ENCODE peak calls at places on chromosome 1, in nine cellular contexts. D is A549, N is OCI-LY7, P is foreskin fibroblast, U is fibroblast of lung, Q is cardiac fibroblast, O is pancreas, W is ovary, S is lung. B is an unnamed sample.
A peak's percentile ranks its signal among the peaks of the same experiment; 100 is the strongest.

GRCh38 chr1:179550753-179551682 is 24.7 kb downstream of the NPHS2 start:
- DNase-seq in D (no peak), N (no peak), P (peak; percentile 48), U (peak; percentile 40), Q (peak; percentile 65), O (no peak), W (no peak), S (no peak), B (no peak)

GRCh38 chr1:210144736-210145135 is 87.9 kb upstream of the SERTAD4 start:
- DNase-seq in D (no peak), N (no peak), P (peak; percentile 38), U (peak; percentile 22), Q (no peak), O (no peak), W (no peak), S (no peak), B (no peak)

GRCh38 chr1:88194542-88194941 is 489.5 kb upstream of the PKN2 start:
- DNase-seq in D (no peak), N (no peak), P (no peak), U (no peak), Q (no peak), O (no peak), W (no peak), S (no peak), B (no peak)

GRCh38 chr1:174074757-174075156 is 52.6 kb upstream of the RC3H1 start:
- DNase-seq in D (no peak), N (peak; percentile 36), P (peak; percentile 53), U (peak; percentile 30), Q (peak; percentile 55), O (no peak), W (no peak), S (no peak), B (peak; percentile 11)

GRCh38 chr1:112735752-112736151 is 20.6 kb upstream of the PPM1J start:
- DNase-seq in D (peak; percentile 28), N (no peak), P (peak; percentile 85), U (peak; percentile 92), Q (peak; percentile 33), O (no peak), W (no peak), S (no peak), B (peak; percentile 5)

GRCh38 chr1:180218806-180219765 is 11.0 kb upstream of the LHX4 start:
- DNase-seq in D (no peak), N (no peak), P (no peak), U (no peak), Q (no peak), O (no peak), W (no peak), S (no peak), B (no peak)

GRCh38 chr1:87473203-87473661 is 144.6 kb downstream of the LMO4 start:
- DNase-seq in D (no peak), N (no peak), P (no peak), U (peak; percentile 37), Q (peak; percentile 5), O (no peak), W (no peak), S (no peak), B (no peak)

GRCh38 chr1:43199093-43199726 is 27.1 kb downstream of the CFAP57 start:
- DNase-seq in D (no peak), N (no peak), P (no peak), U (no peak), Q (no peak), O (no peak), W (no peak), S (peak; percentile 21), B (no peak)

GRCh38 chr1:52911541-52911940 is 10.0 kb downstream of the ECHDC2 start:
- DNase-seq in D (no peak), N (no peak), P (no peak), U (no peak), Q (no peak), O (no peak), W (no peak), S (no peak), B (no peak)

GRCh38 chr1:52913014-52913413 is 8.5 kb downstream of the ECHDC2 start:
- DNase-seq in D (no peak), N (no peak), P (no peak), U (no peak), Q (no peak), O (no peak), W (no peak), S (no peak), B (no peak)

GRCh38 chr1:52915211-52915854 is 6.2 kb downstream of the ECHDC2 start:
- DNase-seq in D (no peak), N (no peak), P (no peak), U (no peak), Q (no peak), O (no peak), W (no peak), S (no peak), B (no peak)

GRCh38 chr1:52914463-52914862 is 7.1 kb downstream of the ECHDC2 start:
- DNase-seq in D (no peak), N (no peak), P (no peak), U (no peak), Q (no peak), O (no peak), W (no peak), S (no peak), B (no peak)

GRCh38 chr1:52913537-52913936 is 8.0 kb downstream of the ECHDC2 start:
- DNase-seq in D (no peak), N (peak; percentile 25), P (no peak), U (no peak), Q (no peak), O (no peak), W (no peak), S (no peak), B (no peak)
- TF ChIP-seq CTCF in D (no peak), N (peak; percentile 48), P (no peak), U (no peak), Q (no peak), O (no peak), W (no peak), S (no peak), B (no peak)

DNA sequence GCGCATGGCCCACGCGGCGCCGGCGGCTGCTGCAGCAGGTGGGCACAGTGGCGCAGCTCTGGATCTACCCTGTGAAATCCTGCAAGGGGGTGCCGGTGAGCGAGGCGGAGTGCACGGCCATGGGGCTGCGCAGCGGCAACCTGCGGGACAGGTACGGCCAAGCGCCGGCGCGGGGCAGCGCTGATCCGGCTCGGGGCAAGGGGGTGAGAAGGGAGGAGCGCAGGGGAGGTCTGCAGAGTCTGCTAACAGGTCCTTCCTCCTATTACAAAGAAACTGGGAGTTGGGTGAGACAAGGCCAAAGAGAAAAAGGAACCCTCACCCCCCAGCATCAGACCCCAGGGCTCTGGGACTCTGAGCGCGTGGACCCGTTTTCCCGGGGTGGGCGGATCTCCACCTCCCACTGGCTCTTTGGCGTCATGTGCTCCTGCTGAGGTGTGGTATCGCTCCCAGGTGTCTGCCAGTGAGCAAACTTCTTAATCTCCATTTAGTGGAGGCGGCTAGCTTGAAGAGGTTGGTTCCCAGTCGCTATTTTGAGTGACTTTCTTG is 429 bp downstream of the MTARC1 start:
- DNase-seq in D (peak; percentile 58), N (no peak), P (no peak), U (no peak), Q (no peak), O (peak; percentile 67), W (no peak), S (peak; percentile 77), B (no peak)
- H3K4me3 ChIP-seq in D (peak overlapping the region; percentile 61), N (no peak overlapping the region), P (peak overlapping the region; percentile 53), U (peak overlapping the region; percentile 15), Q (peak overlapping the region; percentile 36), O (peak overlapping the region; percentile 56), W (peak overlapping the region; percentile 23), S (peak overlapping the region; percentile 33), B (peak overlapping the region; percentile 44)

GRCh38 chr1:17120483-17120882 is 1.2 kb upstream of the PADI2 start:
- DNase-seq in D (no peak), N (no peak), P (no peak), U (no peak), Q (no peak), O (no peak), W (no peak), S (no peak), B (no peak)

GRCh38 chr1:17119744-17120482 is 662 bp upstream of the PADI2 start:
- DNase-seq in D (no peak), N (peak; percentile 36), P (no peak), U (no peak), Q (no peak), O (no peak), W (no peak), S (no peak), B (no peak)

GRCh38 chr1:17122449-17123194 is 3.4 kb upstream of the PADI2 start:
- DNase-seq in D (no peak), N (no peak), P (peak; percentile 20), U (peak; percentile 51), Q (peak; percentile 34), O (no peak), W (no peak), S (no peak), B (no peak)

GRCh38 chr1:17121881-17122280 is 2.6 kb upstream of the PADI2 start:
- DNase-seq in D (no peak), N (no peak), P (peak; percentile 28), U (peak; percentile 54), Q (peak; percentile 9), O (no peak), W (no peak), S (no peak), B (no peak)

DNA sequence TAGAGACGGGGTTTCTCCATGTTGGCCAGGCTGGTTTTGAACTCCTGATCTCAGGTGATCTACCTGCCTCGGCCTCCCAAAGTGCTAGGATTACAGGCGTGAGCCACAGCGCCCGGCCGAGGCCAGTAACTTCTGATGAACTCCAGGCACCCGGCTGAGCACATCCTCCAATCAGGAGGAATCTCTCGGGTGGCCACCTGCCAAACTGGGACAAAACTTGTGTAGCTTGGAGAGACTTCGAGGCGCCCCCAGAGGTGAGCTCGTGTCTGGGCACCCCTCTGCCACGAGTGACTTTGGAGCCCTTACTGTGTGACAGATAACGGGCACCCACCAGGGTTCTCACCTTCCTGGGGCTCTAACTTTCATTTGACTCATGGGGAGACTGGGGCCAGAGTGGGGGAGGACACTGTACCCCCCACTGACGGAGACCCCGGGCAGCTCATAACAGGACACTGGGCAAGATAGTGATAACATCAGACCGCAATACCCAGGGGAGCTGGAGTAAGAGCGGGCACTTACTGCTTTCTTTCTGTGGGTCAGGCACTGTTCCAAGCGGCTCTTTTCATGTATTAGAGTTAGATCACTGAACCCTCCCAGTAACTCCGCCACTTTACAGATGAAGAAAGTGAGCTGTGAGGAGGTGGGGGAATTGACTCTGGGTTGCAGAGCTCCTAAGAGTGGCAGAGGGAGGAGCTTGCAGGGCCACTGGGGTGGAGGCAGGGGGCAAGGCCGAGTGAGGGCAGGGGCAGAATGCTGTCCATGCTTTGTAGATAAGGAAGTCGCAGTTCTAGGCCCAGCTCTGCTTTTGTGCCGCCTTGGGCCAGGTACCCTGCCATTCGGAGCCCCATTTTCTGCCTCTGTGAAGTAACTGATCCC is 1.9 kb upstream of the PADI2 start:
- DNase-seq in D (no peak), N (no peak), P (peak; percentile 20), U (peak; percentile 80), Q (peak; percentile 57), O (no peak), W (no peak), S (no peak), B (peak; percentile 82)
- TF ChIP-seq CTCF in D (no peak), N (no peak), P (no peak), U (no peak), Q (no peak), O (no peak), W (no peak), S (no peak), B (no peak)

GRCh38 chr1:225437710-225438437 is 10.0 kb upstream of the LBR start:
- DNase-seq in D (no peak), N (no peak), P (peak; percentile 55), U (peak; percentile 42), Q (peak; percentile 72), O (no peak), W (no peak), S (no peak), B (no peak)

GRCh38 chr1:225434041-225434440 is 6.2 kb upstream of the LBR start:
- DNase-seq in D (no peak), N (peak; percentile 48), P (no peak), U (no peak), Q (no peak), O (no peak), W (no peak), S (no peak), B (no peak)

GRCh38 chr1:225431081-225431863 is 3.4 kb upstream of the LBR start:
- DNase-seq in D (no peak), N (no peak), P (no peak), U (no peak), Q (no peak), O (no peak), W (no peak), S (no peak), B (no peak)

GRCh38 chr1:225435957-225436392 is 8.1 kb upstream of the LBR start:
- DNase-seq in D (no peak), N (peak; percentile 88), P (no peak), U (no peak), Q (no peak), O (no peak), W (no peak), S (no peak), B (no peak)

DNA sequence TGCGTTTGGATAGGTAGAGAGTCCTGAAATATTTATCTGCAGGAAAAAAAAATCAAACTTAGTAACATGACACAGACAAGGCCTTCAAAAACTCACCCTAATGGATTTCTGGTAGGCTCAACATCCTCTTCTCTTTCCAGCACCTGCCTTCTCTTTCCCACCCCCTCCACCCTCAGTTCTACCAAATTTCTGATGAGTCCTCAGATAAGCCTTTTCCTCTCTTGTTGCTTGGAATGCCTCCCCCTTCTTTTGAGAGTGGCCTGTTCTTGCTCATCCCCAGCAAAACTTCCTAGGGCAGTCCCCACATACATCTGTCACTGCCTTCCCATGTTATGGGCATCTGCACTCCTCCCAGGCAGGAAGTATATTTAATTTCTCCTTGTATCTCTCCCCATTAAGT is 7.6 kb upstream of the LBR start:
- DNase-seq in D (no peak), N (peak; percentile 32), P (no peak), U (no peak), Q (no peak), O (no peak), W (no peak), S (no peak), B (no peak)
- H3K4me3 ChIP-seq in D (no peak overlapping the region), N (peak overlapping the region; percentile 54), P (no peak overlapping the region), U (no peak overlapping the region), Q (no peak overlapping the region), O (no peak overlapping the region), W (no peak overlapping the region), S (no peak overlapping the region), B (no peak overlapping the region)

B was measured in astrocyte of the cerebellum.